ENCODE peak calls at places on chromosomes 6 and 20, in nine cellular contexts. One of them, this sample, is unnamed. For H3K36me3, the result is how much of the 10 kb centered on the place peaks cover.

GRCh38 chr20:9534025-9534424 is 19.6 kb downstream of the LAMP5 start:
- DNase-seq in CD8-positive, alpha-beta T cell: no peak
- DNase-seq in suprapubic skin: no peak
- DNase-seq in upper lobe of left lung: no peak
- DNase-seq in tibial nerve: no peak
- DNase-seq in fibroblast of lung: no peak
- DNase-seq in IMR-90: no peak
- DNase-seq in mucosa of descending colon: no peak
- DNase-seq in cardiac muscle cell: peak
- DNase-seq in this sample: no peak

GRCh38 chr20:63775096-63775978 is 35.8 kb downstream of the SLC2A4RG start:
- DNase-seq in tibial nerve: no peak
- DNase-seq in fibroblast of lung: peak
- DNase-seq in upper lobe of left lung: no peak
- DNase-seq in cardiac muscle cell: peak
- DNase-seq in IMR-90: peak
- DNase-seq in CD8-positive, alpha-beta T cell: peak
- DNase-seq in suprapubic skin: no peak
- DNase-seq in mucosa of descending colon: no peak
- DNase-seq in this sample: no peak

GRCh38 chr20:62860924-62861691 is 514 bp downstream of the TCFL5 start:
- DNase-seq in IMR-90: no peak
- DNase-seq in tibial nerve: no peak
- DNase-seq in CD8-positive, alpha-beta T cell: peak
- DNase-seq in fibroblast of lung: no peak
- DNase-seq in upper lobe of left lung: no peak
- DNase-seq in cardiac muscle cell: peak
- DNase-seq in mucosa of descending colon: peak
- DNase-seq in suprapubic skin: no peak
- DNase-seq in this sample: peak

GRCh38 chr6:30895343-30895742 is 11.0 kb downstream of the DDR1 start:
- DNase-seq in fibroblast of lung: no peak
- DNase-seq in mucosa of descending colon: no peak
- DNase-seq in upper lobe of left lung: no peak
- DNase-seq in CD8-positive, alpha-beta T cell: no peak
- DNase-seq in tibial nerve: no peak
- DNase-seq in IMR-90: no peak
- DNase-seq in cardiac muscle cell: no peak
- DNase-seq in suprapubic skin: no peak
- DNase-seq in this sample: no peak

GRCh38 chr6:76264466-76264865 is 192.0 kb upstream of the IMPG1 start:
- DNase-seq in IMR-90: no peak
- DNase-seq in mucosa of descending colon: no peak
- DNase-seq in CD8-positive, alpha-beta T cell: no peak
- DNase-seq in suprapubic skin: no peak
- DNase-seq in upper lobe of left lung: no peak
- DNase-seq in cardiac muscle cell: no peak
- DNase-seq in tibial nerve: no peak
- DNase-seq in fibroblast of lung: no peak
- DNase-seq in this sample: no peak

GRCh38 chr6:149717588-149718458 is at the start of gene LATS1:
- DNase-seq in fibroblast of lung: peak
- DNase-seq in cardiac muscle cell: peak
- DNase-seq in upper lobe of left lung: peak
- DNase-seq in IMR-90: peak
- DNase-seq in CD8-positive, alpha-beta T cell: peak
- DNase-seq in mucosa of descending colon: peak
- DNase-seq in suprapubic skin: peak
- DNase-seq in tibial nerve: peak
- DNase-seq in this sample: peak

GRCh38 chr6:122258843-122259242 is 140.6 kb upstream of the HSF2 start:
- DNase-seq in mucosa of descending colon: no peak
- DNase-seq in upper lobe of left lung: no peak
- DNase-seq in cardiac muscle cell: no peak
- DNase-seq in IMR-90: no peak
- DNase-seq in tibial nerve: no peak
- DNase-seq in fibroblast of lung: no peak
- DNase-seq in suprapubic skin: no peak
- DNase-seq in CD8-positive, alpha-beta T cell: no peak
- DNase-seq in this sample: no peak

GRCh38 chr6:2477723-2478122 is 232.3 kb upstream of the GMDS start:
- DNase-seq in upper lobe of left lung: no peak
- DNase-seq in fibroblast of lung: no peak
- DNase-seq in suprapubic skin: no peak
- DNase-seq in tibial nerve: no peak
- DNase-seq in cardiac muscle cell: no peak
- DNase-seq in IMR-90: no peak
- DNase-seq in CD8-positive, alpha-beta T cell: no peak
- DNase-seq in mucosa of descending colon: no peak
- DNase-seq in this sample: no peak

GRCh38 chr20:36197271-36197670 is 39.0 kb upstream of the AAR2 start:
- DNase-seq in tibial nerve: no peak
- DNase-seq in cardiac muscle cell: no peak
- DNase-seq in fibroblast of lung: no peak
- DNase-seq in CD8-positive, alpha-beta T cell: no peak
- DNase-seq in IMR-90: no peak
- DNase-seq in upper lobe of left lung: no peak
- DNase-seq in mucosa of descending colon: no peak
- DNase-seq in suprapubic skin: no peak
- DNase-seq in this sample: no peak

GRCh38 chr6:129766959-129767728 is 57.2 kb upstream of the ARHGAP18 start:
- DNase-seq in CD8-positive, alpha-beta T cell: peak
- DNase-seq in upper lobe of left lung: no peak
- DNase-seq in tibial nerve: no peak
- DNase-seq in cardiac muscle cell: peak
- DNase-seq in fibroblast of lung: peak
- DNase-seq in mucosa of descending colon: peak
- DNase-seq in IMR-90: peak
- DNase-seq in suprapubic skin: no peak
- DNase-seq in this sample: peak

GRCh38 chr6:24932832-24933231 is 2.9 kb downstream of the RIPOR2 start:
- DNase-seq in cardiac muscle cell: no peak
- DNase-seq in upper lobe of left lung: no peak
- DNase-seq in fibroblast of lung: no peak
- DNase-seq in mucosa of descending colon: no peak
- DNase-seq in CD8-positive, alpha-beta T cell: no peak
- DNase-seq in tibial nerve: no peak
- DNase-seq in suprapubic skin: no peak
- DNase-seq in IMR-90: no peak
- DNase-seq in this sample: no peak

GRCh38 chr6:25193865-25194679 is 85.1 kb upstream of the CARMIL1 start:
- DNase-seq in fibroblast of lung: peak
- DNase-seq in tibial nerve: no peak
- DNase-seq in CD8-positive, alpha-beta T cell: no peak
- DNase-seq in mucosa of descending colon: no peak
- DNase-seq in IMR-90: no peak
- DNase-seq in suprapubic skin: no peak
- DNase-seq in cardiac muscle cell: no peak
- DNase-seq in upper lobe of left lung: peak
- DNase-seq in this sample: no peak

DNA sequence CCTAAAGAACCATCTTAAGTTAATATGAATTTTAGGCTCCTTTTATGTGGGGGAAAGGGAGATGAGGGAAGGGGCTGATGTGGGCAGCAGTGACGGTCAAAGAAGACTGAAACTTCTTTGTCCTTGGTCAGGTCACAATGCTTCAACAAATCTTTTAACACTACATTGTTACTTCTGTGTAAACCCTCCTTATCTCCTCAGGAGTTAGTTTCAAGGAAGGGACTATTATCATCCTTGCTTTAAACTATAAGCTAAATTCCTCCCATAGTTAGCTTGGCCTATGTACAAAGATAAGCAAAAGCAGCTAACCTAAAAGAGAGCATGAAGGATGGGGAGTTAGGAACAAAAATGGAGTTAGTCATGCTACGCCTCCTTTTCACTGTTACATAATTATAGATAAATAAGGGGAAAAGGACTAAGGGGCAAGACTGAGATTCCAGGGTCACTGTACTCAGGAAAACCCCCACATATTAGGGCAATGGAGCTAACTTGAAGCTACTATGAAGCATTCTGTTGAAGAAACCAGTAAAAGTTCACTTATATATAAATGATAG is 172.7 kb upstream of the RUNX2 start:
- DNase-seq in upper lobe of left lung: no peak
- DNase-seq in IMR-90: no peak
- DNase-seq in tibial nerve: no peak
- DNase-seq in suprapubic skin: no peak
- DNase-seq in cardiac muscle cell: no peak
- DNase-seq in mucosa of descending colon: no peak
- DNase-seq in CD8-positive, alpha-beta T cell: no peak
- DNase-seq in fibroblast of lung: no peak
- DNase-seq in this sample: no peak
- TF ChIP-seq CTCF in upper lobe of left lung: no peak
- TF ChIP-seq CTCF in IMR-90: no peak
- TF ChIP-seq CTCF in tibial nerve: no peak
- TF ChIP-seq CTCF in suprapubic skin: no peak
- TF ChIP-seq CTCF in cardiac muscle cell: no peak
- TF ChIP-seq CTCF in mucosa of descending colon: no peak
- TF ChIP-seq CTCF in CD8-positive, alpha-beta T cell: no peak
- TF ChIP-seq CTCF in fibroblast of lung: no peak
- TF ChIP-seq CTCF in this sample: no peak

DNA sequence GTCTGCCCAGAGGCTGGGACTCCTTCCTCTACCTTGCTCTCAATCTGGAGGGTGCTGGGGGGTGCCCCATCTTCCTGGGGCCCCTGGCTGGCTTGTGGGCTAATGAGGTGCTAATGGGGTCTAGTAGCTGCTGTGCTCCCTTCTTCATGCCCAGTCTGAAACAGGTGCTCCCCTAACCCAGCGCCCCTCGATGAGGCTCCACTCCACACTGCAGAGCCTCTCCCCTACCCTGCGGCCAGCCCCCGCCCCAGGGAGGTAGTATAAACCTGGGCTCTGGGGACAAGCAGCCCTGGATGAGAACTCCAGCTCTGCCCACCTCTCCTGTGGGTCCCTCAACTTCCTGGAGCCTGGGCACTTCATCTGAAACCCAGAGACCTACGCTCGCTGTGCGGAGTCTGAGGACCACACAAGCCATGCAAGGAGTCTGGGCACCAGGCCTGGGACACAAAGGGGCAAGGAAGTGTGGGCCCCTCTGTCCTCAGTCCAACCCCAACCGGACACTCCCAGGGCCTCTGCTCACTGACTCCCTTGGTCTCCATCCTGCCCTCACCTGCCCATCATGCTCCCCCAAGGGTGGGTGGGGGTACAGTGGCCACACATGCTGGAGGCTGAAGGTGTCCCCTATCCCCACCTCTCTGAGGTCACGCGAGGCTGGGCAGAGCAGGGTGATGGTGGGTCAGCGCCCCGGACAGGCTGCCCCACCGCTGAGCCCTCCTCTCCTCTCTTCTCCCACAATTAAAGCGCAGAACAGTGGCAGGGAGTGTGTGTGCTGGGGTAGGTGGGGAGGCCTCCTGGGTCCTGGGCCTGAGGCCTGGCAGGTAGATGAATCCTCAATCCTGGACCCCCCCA is 6.2 kb downstream of the RPL10A start:
- DNase-seq in fibroblast of lung: no peak
- DNase-seq in mucosa of descending colon: peak
- DNase-seq in tibial nerve: no peak
- DNase-seq in IMR-90: no peak
- DNase-seq in CD8-positive, alpha-beta T cell: no peak
- DNase-seq in upper lobe of left lung: no peak
- DNase-seq in suprapubic skin: no peak
- DNase-seq in cardiac muscle cell: no peak
- DNase-seq in this sample: peak
- H3K36me3 ChIP-seq in fibroblast of lung: under half
- H3K36me3 ChIP-seq in mucosa of descending colon: under half
- H3K36me3 ChIP-seq in tibial nerve: half or more
- H3K36me3 ChIP-seq in IMR-90: half or more
- H3K36me3 ChIP-seq in CD8-positive, alpha-beta T cell: under half
- H3K36me3 ChIP-seq in upper lobe of left lung: under half
- H3K36me3 ChIP-seq in suprapubic skin: half or more
- H3K36me3 ChIP-seq in cardiac muscle cell: under half
- H3K36me3 ChIP-seq in this sample: under half

GRCh38 chr6:109397020-109397419 is 14.8 kb upstream of the CD164 start:
- DNase-seq in mucosa of descending colon: no peak
- DNase-seq in cardiac muscle cell: no peak
- DNase-seq in IMR-90: peak
- DNase-seq in CD8-positive, alpha-beta T cell: no peak
- DNase-seq in suprapubic skin: no peak
- DNase-seq in fibroblast of lung: peak
- DNase-seq in tibial nerve: no peak
- DNase-seq in upper lobe of left lung: no peak
- DNase-seq in this sample: no peak
- TF ChIP-seq CTCF in mucosa of descending colon: no peak
- TF ChIP-seq CTCF in cardiac muscle cell: peak
- TF ChIP-seq CTCF in IMR-90: peak
- TF ChIP-seq CTCF in CD8-positive, alpha-beta T cell: no peak
- TF ChIP-seq CTCF in suprapubic skin: peak
- TF ChIP-seq CTCF in fibroblast of lung: peak
- TF ChIP-seq CTCF in tibial nerve: no peak
- TF ChIP-seq CTCF in upper lobe of left lung: peak
- TF ChIP-seq CTCF in this sample: peak

GRCh38 chr20:57283867-57284266 is 17.4 kb upstream of the BMP7 start:
- DNase-seq in CD8-positive, alpha-beta T cell: no peak
- DNase-seq in mucosa of descending colon: no peak
- DNase-seq in tibial nerve: no peak
- DNase-seq in IMR-90: no peak
- DNase-seq in upper lobe of left lung: no peak
- DNase-seq in suprapubic skin: no peak
- DNase-seq in fibroblast of lung: no peak
- DNase-seq in cardiac muscle cell: no peak
- DNase-seq in this sample: no peak

GRCh38 chr20:57282691-57283361 is 16.4 kb upstream of the BMP7 start:
- DNase-seq in fibroblast of lung: no peak
- DNase-seq in CD8-positive, alpha-beta T cell: no peak
- DNase-seq in upper lobe of left lung: no peak
- DNase-seq in mucosa of descending colon: no peak
- DNase-seq in cardiac muscle cell: no peak
- DNase-seq in tibial nerve: no peak
- DNase-seq in suprapubic skin: no peak
- DNase-seq in IMR-90: no peak
- DNase-seq in this sample: no peak

GRCh38 chr20:57280221-57280620 is 13.8 kb upstream of the BMP7 start:
- DNase-seq in CD8-positive, alpha-beta T cell: no peak
- DNase-seq in suprapubic skin: no peak
- DNase-seq in tibial nerve: no peak
- DNase-seq in IMR-90: no peak
- DNase-seq in fibroblast of lung: no peak
- DNase-seq in cardiac muscle cell: no peak
- DNase-seq in mucosa of descending colon: no peak
- DNase-seq in upper lobe of left lung: no peak
- DNase-seq in this sample: no peak

GRCh38 chr20:57278457-57278856 is 12.0 kb upstream of the BMP7 start:
- DNase-seq in cardiac muscle cell: no peak
- DNase-seq in mucosa of descending colon: no peak
- DNase-seq in tibial nerve: no peak
- DNase-seq in IMR-90: no peak
- DNase-seq in fibroblast of lung: no peak
- DNase-seq in CD8-positive, alpha-beta T cell: no peak
- DNase-seq in upper lobe of left lung: no peak
- DNase-seq in suprapubic skin: no peak
- DNase-seq in this sample: no peak

DNA sequence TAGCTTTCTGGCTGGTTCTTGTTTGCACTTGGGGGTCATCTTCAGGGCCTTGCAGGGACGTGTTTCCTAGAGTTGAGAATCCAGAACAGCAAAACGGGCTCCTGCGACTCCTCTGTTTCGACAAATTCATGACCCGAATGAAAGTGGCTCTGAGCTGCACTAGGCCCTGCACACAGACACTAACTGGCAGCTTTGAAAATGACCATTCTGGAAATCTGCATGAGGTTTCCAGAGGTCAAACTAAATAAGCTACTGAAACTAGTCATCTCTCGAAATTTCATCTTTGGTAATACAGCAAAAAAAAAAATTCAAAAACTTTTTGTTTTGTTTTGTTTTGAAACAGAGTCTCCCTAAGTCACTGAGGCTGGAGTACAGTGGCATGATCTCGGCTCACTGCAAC is 15.5 kb upstream of the BMP7 start:
- DNase-seq in upper lobe of left lung: no peak
- DNase-seq in mucosa of descending colon: no peak
- DNase-seq in IMR-90: no peak
- DNase-seq in CD8-positive, alpha-beta T cell: no peak
- DNase-seq in tibial nerve: no peak
- DNase-seq in fibroblast of lung: no peak
- DNase-seq in cardiac muscle cell: no peak
- DNase-seq in suprapubic skin: no peak
- DNase-seq in this sample: no peak
- H3K36me3 ChIP-seq in upper lobe of left lung: under half
- H3K36me3 ChIP-seq in mucosa of descending colon: under half
- H3K36me3 ChIP-seq in IMR-90: under half
- H3K36me3 ChIP-seq in CD8-positive, alpha-beta T cell: under half
- H3K36me3 ChIP-seq in tibial nerve: under half
- H3K36me3 ChIP-seq in fibroblast of lung: under half
- H3K36me3 ChIP-seq in cardiac muscle cell: under half
- H3K36me3 ChIP-seq in suprapubic skin: under half
- H3K36me3 ChIP-seq in this sample: under half